ENCODE peak calls at places on chromosome 10, in five cellular contexts. One of them, this sample, is unnamed.

GRCh38 chr10:131915990-131916766 is 15.4 kb downstream of the PPP2R2D start:
- DNase-seq in H1: no peak
- DNase-seq in HepG2: no peak
- DNase-seq in HCT116: no peak
- DNase-seq in A549: no peak
- DNase-seq in this sample: peak

GRCh38 chr10:58662314-58662713 is 149.6 kb downstream of the BICC1 start:
- DNase-seq in H1: no peak
- DNase-seq in HepG2: peak
- DNase-seq in HCT116: no peak
- DNase-seq in A549: peak
- DNase-seq in this sample: peak

GRCh38 chr10:132985546-132985900 is 43.2 kb upstream of the CFAP46 start:
- DNase-seq in H1: no peak
- DNase-seq in HepG2: no peak
- DNase-seq in HCT116: no peak
- DNase-seq in A549: no peak
- DNase-seq in this sample: no peak

GRCh38 chr10:131444862-131445461 is 133.4 kb upstream of the TCERG1L start:
- DNase-seq in H1: no peak
- DNase-seq in HepG2: no peak
- DNase-seq in HCT116: no peak
- DNase-seq in A549: no peak
- DNase-seq in this sample: no peak

GRCh38 chr10:77289027-77289501 is 348.5 kb downstream of the KCNMA1 start:
- DNase-seq in H1: peak
- DNase-seq in HepG2: no peak
- DNase-seq in HCT116: no peak
- DNase-seq in A549: no peak
- DNase-seq in this sample: no peak

GRCh38 chr10:30028006-30028441 is 31.4 kb downstream of the JCAD start:
- DNase-seq in H1: no peak
- DNase-seq in HepG2: no peak
- DNase-seq in HCT116: no peak
- DNase-seq in A549: no peak
- DNase-seq in this sample: no peak

GRCh38 chr10:72087392-72087968 is 871 bp downstream of the SPOCK2 start:
- DNase-seq in H1: peak
- DNase-seq in HepG2: no peak
- DNase-seq in HCT116: no peak
- DNase-seq in A549: no peak
- DNase-seq in this sample: no peak

GRCh38 chr10:24488631-24489030 is 235.1 kb downstream of the ARHGAP21 start:
- DNase-seq in H1: no peak
- DNase-seq in HepG2: peak
- DNase-seq in HCT116: no peak
- DNase-seq in A549: no peak
- DNase-seq in this sample: no peak

GRCh38 chr10:127343831-127344230 is 147.4 kb upstream of the INSYN2A start:
- DNase-seq in H1: no peak
- DNase-seq in HepG2: no peak
- DNase-seq in HCT116: no peak
- DNase-seq in A549: no peak
- DNase-seq in this sample: no peak

GRCh38 chr10:71852335-71852937 is 1.4 kb upstream of the PSAP start:
- DNase-seq in H1: no peak
- DNase-seq in HepG2: no peak
- DNase-seq in HCT116: no peak
- DNase-seq in A549: no peak
- DNase-seq in this sample: peak

GRCh38 chr10:77889277-77889903 is 37.2 kb downstream of the DLG5 start:
- DNase-seq in H1: no peak
- DNase-seq in HepG2: peak
- DNase-seq in HCT116: peak
- DNase-seq in A549: no peak
- DNase-seq in this sample: no peak

GRCh38 chr10:125249948-125250347 is 89.6 kb upstream of the CTBP2 start:
- DNase-seq in H1: no peak
- DNase-seq in HepG2: no peak
- DNase-seq in HCT116: no peak
- DNase-seq in A549: no peak
- DNase-seq in this sample: no peak
- TF ChIP-seq MAX in H1: no peak
- TF ChIP-seq MAX in HepG2: no peak
- TF ChIP-seq MAX in HCT116: no peak
- TF ChIP-seq MAX in A549: no peak
- TF ChIP-seq MAX in this sample: no peak

GRCh38 chr10:13099666-13100348 is at the start of gene OPTN:
- DNase-seq in H1: peak
- DNase-seq in HepG2: peak
- DNase-seq in HCT116: peak
- DNase-seq in A549: peak
- DNase-seq in this sample: peak

GRCh38 chr10:13104697-13105096 is 4.7 kb downstream of the OPTN start:
- DNase-seq in H1: no peak
- DNase-seq in HepG2: no peak
- DNase-seq in HCT116: no peak
- DNase-seq in A549: no peak
- DNase-seq in this sample: no peak

GRCh38 chr10:13100349-13101294 is 659 bp downstream of the OPTN start:
- DNase-seq in H1: no peak
- DNase-seq in HepG2: peak
- DNase-seq in HCT116: no peak
- DNase-seq in A549: peak
- DNase-seq in this sample: no peak

GRCh38 chr10:13103554-13103953 is 3.6 kb downstream of the OPTN start:
- DNase-seq in H1: no peak
- DNase-seq in HepG2: no peak
- DNase-seq in HCT116: no peak
- DNase-seq in A549: no peak
- DNase-seq in this sample: no peak

DNA sequence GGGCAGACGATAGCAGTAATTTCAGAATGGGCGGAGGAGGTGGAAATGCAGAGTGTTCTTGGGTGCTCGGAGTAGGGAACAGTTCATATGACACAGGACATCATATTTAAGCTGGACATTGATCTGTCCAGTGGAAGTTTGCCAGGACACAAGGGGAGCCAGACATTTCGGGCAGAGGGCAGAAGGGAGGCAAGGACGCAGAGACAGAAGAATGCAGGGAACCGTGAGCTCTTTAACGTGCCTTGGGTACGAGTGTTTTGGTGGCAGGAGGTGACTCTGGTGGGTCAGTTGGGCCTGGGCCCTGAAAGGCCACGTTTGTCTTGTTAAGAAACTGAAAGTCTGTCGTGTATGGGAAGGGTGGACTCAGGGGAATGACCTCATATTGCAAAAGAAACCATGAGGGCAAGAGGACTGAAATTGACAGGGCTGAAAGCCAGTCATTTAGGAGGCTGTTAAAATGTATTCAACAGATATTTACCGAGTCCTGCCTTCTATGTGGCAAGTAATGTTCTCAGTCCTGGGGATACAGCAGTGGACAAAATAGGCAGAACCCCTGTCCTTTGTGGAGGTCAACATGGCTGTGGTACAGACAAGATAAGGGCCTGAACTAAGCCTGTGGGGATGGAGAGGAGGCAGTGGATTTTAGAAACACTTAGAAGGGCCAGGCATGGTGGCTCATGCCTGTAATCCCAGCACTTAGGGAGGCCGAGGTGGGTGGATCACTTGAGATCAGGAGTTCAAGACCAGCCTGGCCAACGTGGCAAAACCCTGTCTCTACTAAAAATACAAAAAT is 2.2 kb downstream of the OPTN start:
- DNase-seq in H1: no peak
- DNase-seq in HepG2: peak
- DNase-seq in HCT116: no peak
- DNase-seq in A549: no peak
- DNase-seq in this sample: no peak
- TF ChIP-seq POLR2A in H1: no peak
- TF ChIP-seq POLR2A in HepG2: no peak
- TF ChIP-seq POLR2A in HCT116: no peak
- TF ChIP-seq POLR2A in A549: no peak
- TF ChIP-seq POLR2A in this sample: no peak

GRCh38 chr10:49164587-49165188 is 23.5 kb downstream of the TMEM273 start:
- DNase-seq in H1: peak
- DNase-seq in HepG2: peak
- DNase-seq in HCT116: peak
- DNase-seq in A549: peak
- DNase-seq in this sample: peak
- TF ChIP-seq MAX in H1: peak
- TF ChIP-seq MAX in HepG2: no peak
- TF ChIP-seq MAX in HCT116: no peak
- TF ChIP-seq MAX in A549: no peak
- TF ChIP-seq MAX in this sample: peak

DNA sequence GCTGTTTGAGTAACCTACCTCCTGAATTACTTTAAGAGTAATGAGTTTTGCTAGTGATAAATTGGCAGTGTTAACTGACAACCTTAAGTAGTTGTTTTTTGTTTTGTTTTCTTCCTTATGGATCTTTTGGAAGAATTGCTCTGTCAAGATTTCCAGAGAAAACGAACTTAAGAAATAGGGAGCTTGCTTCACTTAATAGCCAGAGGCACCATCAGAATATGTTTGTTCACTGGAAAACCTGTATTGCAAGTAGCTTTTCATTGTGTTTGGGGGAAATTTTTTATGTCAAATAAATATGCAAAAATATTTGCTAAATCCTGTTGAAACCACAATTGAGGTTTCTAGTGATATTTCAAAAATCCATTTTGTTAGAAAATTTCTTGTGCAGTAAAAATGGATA is 65.5 kb upstream of the PAPSS2 start:
- DNase-seq in H1: no peak
- DNase-seq in HepG2: no peak
- DNase-seq in HCT116: no peak
- DNase-seq in A549: no peak
- DNase-seq in this sample: no peak
- TF ChIP-seq POLR2A in H1: no peak
- TF ChIP-seq POLR2A in HepG2: no peak
- TF ChIP-seq POLR2A in HCT116: no peak
- TF ChIP-seq POLR2A in A549: no peak
- TF ChIP-seq POLR2A in this sample: no peak

GRCh38 chr10:106795619-106796018 is 368.9 kb downstream of the SORCS1 start:
- DNase-seq in H1: no peak
- DNase-seq in HepG2: peak
- DNase-seq in HCT116: no peak
- DNase-seq in A549: no peak
- DNase-seq in this sample: peak
- TF ChIP-seq MAX in H1: no peak
- TF ChIP-seq MAX in HepG2: no peak
- TF ChIP-seq MAX in HCT116: no peak
- TF ChIP-seq MAX in A549: no peak
- TF ChIP-seq MAX in this sample: no peak

GRCh38 chr10:44921506-44921905 is 10.4 kb downstream of the TMEM72 start:
- DNase-seq in H1: no peak
- DNase-seq in HepG2: no peak
- DNase-seq in HCT116: no peak
- DNase-seq in A549: no peak
- DNase-seq in this sample: no peak
- TF ChIP-seq POLR2A in H1: no peak
- TF ChIP-seq POLR2A in HepG2: no peak
- TF ChIP-seq POLR2A in HCT116: no peak
- TF ChIP-seq POLR2A in A549: no peak
- TF ChIP-seq POLR2A in this sample: no peak

GRCh38 chr10:1736180-1736971 is 949 bp downstream of the ADARB2 start:
- DNase-seq in H1: no peak
- DNase-seq in HepG2: no peak
- DNase-seq in HCT116: no peak
- DNase-seq in A549: no peak
- DNase-seq in this sample: no peak

GRCh38 chr10:1738950-1739349 is 1.6 kb upstream of the ADARB2 start:
- DNase-seq in H1: no peak
- DNase-seq in HepG2: no peak
- DNase-seq in HCT116: no peak
- DNase-seq in A549: no peak
- DNase-seq in this sample: no peak

GRCh38 chr10:1735562-1735961 is 1.8 kb downstream of the ADARB2 start:
- DNase-seq in H1: no peak
- DNase-seq in HepG2: no peak
- DNase-seq in HCT116: no peak
- DNase-seq in A549: no peak
- DNase-seq in this sample: no peak

GRCh38 chr10:1737222-1738061 is at the start of gene ADARB2:
- DNase-seq in H1: peak
- DNase-seq in HepG2: no peak
- DNase-seq in HCT116: no peak
- DNase-seq in A549: no peak
- DNase-seq in this sample: no peak

DNA sequence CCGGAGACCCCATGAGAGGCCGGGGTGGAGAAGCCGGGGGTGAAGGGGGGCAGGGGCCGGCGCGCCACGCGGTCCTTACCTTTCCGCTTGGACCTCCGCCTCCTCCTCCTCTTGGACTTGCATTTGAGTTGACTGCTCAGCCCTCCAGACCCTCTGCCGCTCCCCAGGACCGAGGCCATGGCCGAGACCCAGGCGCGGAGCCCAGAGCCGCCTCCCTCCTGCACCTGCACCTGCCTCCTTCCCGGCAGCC is 428 bp downstream of the ADARB2 start:
- DNase-seq in H1: no peak
- DNase-seq in HepG2: no peak
- DNase-seq in HCT116: no peak
- DNase-seq in A549: no peak
- DNase-seq in this sample: no peak
- TF ChIP-seq MAX in H1: no peak
- TF ChIP-seq MAX in HepG2: no peak
- TF ChIP-seq MAX in HCT116: no peak
- TF ChIP-seq MAX in A549: no peak
- TF ChIP-seq MAX in this sample: no peak

DNA sequence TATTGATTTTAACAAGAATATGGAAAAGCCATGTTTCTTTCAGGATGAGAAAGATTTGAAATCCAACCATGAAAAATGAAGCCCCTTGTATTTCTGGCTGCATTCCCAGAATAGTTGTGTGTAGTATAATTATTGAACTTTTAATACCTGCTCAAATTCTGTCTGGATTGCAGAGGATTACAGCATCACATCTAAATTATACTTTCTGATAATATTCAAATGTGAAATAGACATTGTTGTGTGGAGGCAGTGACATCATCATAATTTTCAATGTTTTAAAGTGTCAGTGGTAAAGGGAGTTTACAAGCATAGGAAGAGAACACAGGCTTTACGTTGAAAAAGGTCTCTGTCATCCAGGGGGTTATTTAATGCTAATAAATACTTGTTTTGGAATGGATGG is 93.4 kb downstream of the POLL start:
- DNase-seq in H1: no peak
- DNase-seq in HepG2: no peak
- DNase-seq in HCT116: no peak
- DNase-seq in A549: no peak
- DNase-seq in this sample: no peak
- TF ChIP-seq POLR2A in H1: no peak
- TF ChIP-seq POLR2A in HepG2: no peak
- TF ChIP-seq POLR2A in HCT116: no peak
- TF ChIP-seq POLR2A in A549: no peak
- TF ChIP-seq POLR2A in this sample: no peak

GRCh38 chr10:70773965-70774809 is 11.0 kb downstream of the TBATA start:
- DNase-seq in H1: peak
- DNase-seq in HepG2: no peak
- DNase-seq in HCT116: no peak
- DNase-seq in A549: no peak
- DNase-seq in this sample: no peak
- TF ChIP-seq MAX in H1: no peak
- TF ChIP-seq MAX in HepG2: no peak
- TF ChIP-seq MAX in HCT116: no peak
- TF ChIP-seq MAX in A549: no peak
- TF ChIP-seq MAX in this sample: no peak

This sample was measured in NB4.